ENCODE peak calls at places on chromosomes 13 and 19, in six cellular contexts. T is K562, E is ascending aorta, C is heart right ventricle, M is astrocyte of the cerebellum, U is left ventricle myocardium inferior. K is an unnamed sample.

GRCh38 chr13:82976499-82976898 is 905.8 kb downstream of the SLITRK1 start:
- DNase-seq in M (no peak), U (no peak), T (no peak), C (no peak), E (no peak), K (no peak)

GRCh38 chr13:19586904-19587634 is 25.7 kb upstream of the TPTE2 start:
- DNase-seq in U (no peak), C (peak; percentile 27), E (no peak), M (no peak), T (peak; percentile 51), K (no peak)

GRCh38 chr13:27455331-27455855 is 5.0 kb upstream of the MTIF3 start:
- DNase-seq in T (no peak), M (no peak), E (no peak), C (no peak), U (no peak), K (no peak)

GRCh38 chr19:33224694-33225457 is 774 bp downstream of the SLC7A10 start:
- DNase-seq in U (no peak), C (no peak), E (no peak), T (no peak), M (no peak), K (no peak)

GRCh38 chr19:1154731-1155351 is 19.2 kb downstream of the SBNO2 start:
- DNase-seq in U (peak; percentile 88), T (no peak), M (peak; percentile 28), C (peak; percentile 85), E (peak; percentile 76), K (no peak)

GRCh38 chr19:46442808-46443450 is 14.2 kb upstream of the PNMA8C start:
- DNase-seq in U (no peak), C (peak; percentile 15), E (no peak), M (peak; percentile 68), T (no peak), K (peak; percentile 47)

GRCh38 chr19:30807263-30807662 is 435.1 kb downstream of the ZNF536 start:
- DNase-seq in M (no peak), T (no peak), U (no peak), E (no peak), C (no peak), K (no peak)

GRCh38 chr13:97259787-97260641 is 37.9 kb downstream of the MBNL2 start:
- DNase-seq in T (peak; percentile 84), E (no peak), C (no peak), M (no peak), U (no peak), K (no peak)

GRCh38 chr19:1608414-1609391 is 3.4 kb upstream of the UQCR11 start:
- DNase-seq in M (no peak), U (no peak), E (no peak), T (no peak), C (no peak), K (no peak)

GRCh38 chr13:44040070-44040753 is 160.5 kb downstream of the LACC1 start:
- DNase-seq in E (no peak), C (no peak), M (no peak), T (no peak), U (no peak), K (peak; percentile 31)

GRCh38 chr13:106100261-106100919 is 435.1 kb downstream of the EFNB2 start:
- DNase-seq in C (no peak), T (no peak), M (no peak), E (no peak), U (no peak), K (no peak)

GRCh38 chr13:102443234-102443633 is 41.4 kb upstream of the FGF14 start:
- DNase-seq in U (no peak), T (no peak), C (no peak), E (no peak), M (no peak), K (no peak)

GRCh38 chr13:77815330-77815729 is 103.3 kb downstream of the EDNRB start:
- DNase-seq in E (no peak), M (no peak), C (no peak), U (no peak), T (no peak), K (no peak)

GRCh38 chr13:113518080-113518803 is 27.7 kb upstream of the DCUN1D2 start:
- DNase-seq in E (no peak), T (no peak), C (no peak), U (no peak), M (no peak), K (no peak)
- H3K4me3 ChIP-seq in E (no peak overlapping the region), T (no peak overlapping the region), C (no peak overlapping the region), U (no peak overlapping the region), M (no peak overlapping the region), K (no peak overlapping the region)

DNA sequence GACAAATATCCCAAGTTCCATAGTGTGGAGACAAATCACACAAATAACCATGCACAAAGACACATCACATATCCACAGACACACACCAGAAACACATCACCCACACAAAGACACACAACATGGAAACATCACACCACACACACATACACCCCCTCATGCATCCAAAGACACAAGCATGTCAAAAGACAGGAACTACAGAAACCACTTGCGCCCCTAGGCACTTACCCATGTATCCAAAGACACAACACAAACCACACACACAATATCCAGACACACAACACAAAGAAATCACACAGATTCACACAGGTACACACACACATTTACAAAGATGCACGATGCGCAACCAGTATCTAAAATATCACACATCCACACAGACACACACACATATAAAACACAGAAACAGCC is 901 bp downstream of the DPF1 start:
- DNase-seq in U (no peak), T (no peak), M (no peak), C (no peak), E (no peak), K (no peak)
- H3K4me3 ChIP-seq in U (no peak overlapping the region), T (peak overlapping the region; percentile 67), M (no peak overlapping the region), C (no peak overlapping the region), E (no peak overlapping the region), K (peak overlapping the region; percentile 53)

GRCh38 chr19:49591731-49592485 is 926 bp downstream of the PRR12 start:
- DNase-seq in E (no peak), M (no peak), T (peak; percentile 72), U (peak; percentile 40), C (peak; percentile 46), K (no peak)
- H3K4me3 ChIP-seq in E (peak overlapping the region; percentile 91), M (peak overlapping the region; percentile 89), T (peak overlapping the region; percentile 88), U (peak overlapping the region; percentile 94), C (peak overlapping the region; percentile 80), K (peak overlapping the region; percentile 91)

GRCh38 chr19:36420961-36421748 is 2.7 kb upstream of the ZFP82 start:
- DNase-seq in E (no peak), T (peak; percentile 31), U (peak; percentile 23), M (no peak), C (peak; percentile 54), K (no peak)
- H3K4me3 ChIP-seq in E (peak overlapping the region; percentile 51), T (no peak overlapping the region), U (peak overlapping the region; percentile 69), M (peak overlapping the region; percentile 36), C (peak overlapping the region; percentile 36), K (no peak overlapping the region)

GRCh38 chr19:4181053-4181508 is 1.3 kb downstream of the SIRT6 start:
- DNase-seq in M (no peak), T (peak; percentile 85), C (no peak), E (no peak), U (no peak), K (no peak)
- H3K4me3 ChIP-seq in M (peak overlapping the region; percentile 97), T (peak overlapping the region; percentile 84), C (no peak overlapping the region), E (no peak overlapping the region), U (peak overlapping the region; percentile 93), K (peak overlapping the region; percentile 98)

GRCh38 chr19:29724102-29724641 is 9.1 kb upstream of the C19orf12 start:
- DNase-seq in M (no peak), E (no peak), U (no peak), T (no peak), C (no peak), K (no peak)
- H3K4me3 ChIP-seq in M (peak overlapping the region; percentile 34), E (peak overlapping the region; percentile 11), U (peak overlapping the region; percentile 57), T (no peak overlapping the region), C (peak overlapping the region; percentile 18), K (no peak overlapping the region)

GRCh38 chr19:14347999-14348889 is 33.0 kb upstream of the ADGRE5 start:
- DNase-seq in U (peak; percentile 62), T (peak; percentile 80), M (no peak), E (no peak), C (peak; percentile 75), K (no peak)
- H3K4me3 ChIP-seq in U (peak overlapping the region; percentile 47), T (peak overlapping the region; percentile 35), M (peak overlapping the region; percentile 19), E (peak overlapping the region; percentile 29), C (peak overlapping the region; percentile 25), K (peak overlapping the region; percentile 41)